ENCODE peak calls at places on chromosome X, in four cellular contexts. One of them, this sample, is unnamed.

GRCh38 chrX:74349387-74349786 is 45.4 kb downstream of the ZCCHC13 start:
- DNase-seq in body of pancreas: no peak
- DNase-seq in K562: no peak
- DNase-seq in IMR-90: peak; percentile 82
- DNase-seq in this sample: no peak

GRCh38 chrX:9379697-9380551 is 84.9 kb upstream of the TBL1X start:
- DNase-seq in IMR-90: peak; percentile 61
- DNase-seq in K562: no peak
- DNase-seq in body of pancreas: no peak
- DNase-seq in this sample: no peak

GRCh38 chrX:41616935-41617334 is 71.8 kb upstream of the GPR34 start:
- DNase-seq in IMR-90: no peak
- DNase-seq in body of pancreas: no peak
- DNase-seq in K562: peak; percentile 15
- DNase-seq in this sample: no peak

GRCh38 chrX:154307207-154307606 is 11.6 kb downstream of the TKTL1 start:
- DNase-seq in K562: no peak
- DNase-seq in body of pancreas: no peak
- DNase-seq in IMR-90: no peak
- DNase-seq in this sample: no peak

GRCh38 chrX:123779908-123780396 is 47.1 kb upstream of the THOC2 start:
- DNase-seq in IMR-90: no peak
- DNase-seq in K562: peak; percentile 34
- DNase-seq in body of pancreas: no peak
- DNase-seq in this sample: no peak

GRCh38 chrX:97109730-97110129 is 226.0 kb downstream of the RPA4 start:
- DNase-seq in IMR-90: no peak
- DNase-seq in body of pancreas: no peak
- DNase-seq in K562: no peak
- DNase-seq in this sample: no peak

GRCh38 chrX:152904151-152905080 is 6.5 kb downstream of the ZNF185 start:
- DNase-seq in K562: peak; percentile 62
- DNase-seq in body of pancreas: peak; percentile 70
- DNase-seq in IMR-90: peak; percentile 77
- DNase-seq in this sample: no peak

GRCh38 chrX:120291211-120291610 is 20.1 kb downstream of the TMEM255A start:
- DNase-seq in K562: no peak
- DNase-seq in IMR-90: no peak
- DNase-seq in body of pancreas: no peak
- DNase-seq in this sample: no peak

GRCh38 chrX:111041018-111041462 is 55.0 kb upstream of the PAK3 start:
- DNase-seq in IMR-90: peak; percentile 90
- DNase-seq in body of pancreas: peak; percentile 5
- DNase-seq in K562: no peak
- DNase-seq in this sample: no peak

GRCh38 chrX:136850441-136851175 is 29.9 kb downstream of the RBMX start:
- DNase-seq in body of pancreas: no peak
- DNase-seq in K562: no peak
- DNase-seq in IMR-90: no peak
- DNase-seq in this sample: no peak

GRCh38 chrX:10496345-10496965 is 123.9 kb downstream of the MID1 start:
- DNase-seq in body of pancreas: no peak
- DNase-seq in IMR-90: peak; percentile 91
- DNase-seq in K562: no peak
- DNase-seq in this sample: no peak

GRCh38 chrX:71871367-71871766 is 39.3 kb upstream of the NHSL2 start:
- DNase-seq in body of pancreas: no peak
- DNase-seq in K562: no peak
- DNase-seq in IMR-90: peak; percentile 31
- DNase-seq in this sample: no peak

GRCh38 chrX:109684136-109684535 is 48.9 kb downstream of the ACSL4 start:
- DNase-seq in IMR-90: peak; percentile 19
- DNase-seq in K562: no peak
- DNase-seq in body of pancreas: no peak
- DNase-seq in this sample: no peak

GRCh38 chrX:17986440-17986839 is 125.3 kb upstream of the RAI2 start:
- DNase-seq in body of pancreas: no peak
- DNase-seq in IMR-90: no peak
- DNase-seq in K562: no peak
- DNase-seq in this sample: no peak

GRCh38 chrX:40176256-40176978 is 78.7 kb upstream of the BCOR start:
- DNase-seq in IMR-90: no peak
- DNase-seq in K562: peak; percentile 73
- DNase-seq in body of pancreas: peak; percentile 75
- DNase-seq in this sample: no peak

GRCh38 chrX:40177942-40178715 is 80.4 kb upstream of the BCOR start:
- DNase-seq in IMR-90: no peak
- DNase-seq in body of pancreas: no peak
- DNase-seq in K562: no peak
- DNase-seq in this sample: peak; percentile 74

GRCh38 chrX:40175416-40176255 is 77.9 kb upstream of the BCOR start:
- DNase-seq in body of pancreas: peak; percentile 66
- DNase-seq in IMR-90: no peak
- DNase-seq in K562: peak; percentile 91
- DNase-seq in this sample: no peak

GRCh38 chrX:40177489-40177888 is 79.7 kb upstream of the BCOR start:
- DNase-seq in K562: no peak
- DNase-seq in IMR-90: no peak
- DNase-seq in body of pancreas: no peak
- DNase-seq in this sample: no peak

GRCh38 chrX:40176979-40177430 is 79.2 kb upstream of the BCOR start:
- DNase-seq in K562: no peak
- DNase-seq in IMR-90: no peak
- DNase-seq in body of pancreas: peak; percentile 50
- DNase-seq in this sample: no peak
- H3K4me3 ChIP-seq in K562: peak overlapping the region; percentile 48
- H3K4me3 ChIP-seq in IMR-90: no peak overlapping the region
- H3K4me3 ChIP-seq in body of pancreas: peak overlapping the region; percentile 44
- H3K4me3 ChIP-seq in this sample: peak overlapping the region; percentile 59

GRCh38 chrX:33285550-33285949 is 74.2 kb upstream of the DMD start:
- DNase-seq in IMR-90: no peak
- DNase-seq in K562: no peak
- DNase-seq in body of pancreas: no peak
- DNase-seq in this sample: no peak
- TF ChIP-seq POLR2A in IMR-90: no peak
- TF ChIP-seq POLR2A in K562: no peak
- TF ChIP-seq POLR2A in body of pancreas: no peak
- TF ChIP-seq POLR2A in this sample: no peak

GRCh38 chrX:13662537-13662841 is 9.5 kb downstream of the TCEANC start:
- DNase-seq in body of pancreas: no peak
- DNase-seq in IMR-90: peak; percentile 67
- DNase-seq in K562: no peak
- DNase-seq in this sample: no peak

GRCh38 chrX:13664026-13664425 is 11.1 kb downstream of the TCEANC start:
- DNase-seq in IMR-90: no peak
- DNase-seq in K562: no peak
- DNase-seq in body of pancreas: no peak
- DNase-seq in this sample: no peak

GRCh38 chrX:13661735-13662536 is 9.0 kb downstream of the TCEANC start:
- DNase-seq in body of pancreas: no peak
- DNase-seq in K562: no peak
- DNase-seq in IMR-90: no peak
- DNase-seq in this sample: no peak

GRCh38 chrX:13659057-13659456 is 6.1 kb downstream of the TCEANC start:
- DNase-seq in body of pancreas: no peak
- DNase-seq in K562: no peak
- DNase-seq in IMR-90: peak; percentile 76
- DNase-seq in this sample: no peak

DNA sequence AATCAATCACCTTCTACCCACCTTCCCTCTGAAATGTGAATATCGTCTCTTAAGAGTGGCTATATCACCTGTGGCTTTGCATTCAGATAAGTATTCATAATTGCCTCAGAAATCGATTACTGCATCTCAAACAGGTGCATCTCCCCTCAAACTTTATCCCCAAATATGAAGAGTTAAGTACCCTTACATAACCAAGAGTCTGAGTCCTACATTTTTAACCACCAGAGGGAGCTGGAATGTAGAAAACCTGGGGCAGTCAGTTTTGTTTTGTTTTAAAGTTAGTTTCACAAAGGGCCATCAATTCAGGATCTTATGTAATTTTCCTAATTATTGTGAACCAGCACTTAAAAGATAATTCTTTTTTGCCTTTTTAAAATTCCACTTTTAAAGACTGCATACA is 5.7 kb downstream of the TCEANC start:
- DNase-seq in IMR-90: peak; percentile 73
- DNase-seq in K562: peak; percentile 58
- DNase-seq in body of pancreas: no peak
- DNase-seq in this sample: no peak
- H3K27ac ChIP-seq in IMR-90: no peak overlapping the region
- H3K27ac ChIP-seq in K562: no peak overlapping the region
- H3K27ac ChIP-seq in body of pancreas: no peak overlapping the region
- H3K27ac ChIP-seq in this sample: peak overlapping the region; percentile 21

GRCh38 chrX:49276671-49277519 is 7.3 kb downstream of the PPP1R3F start:
- DNase-seq in K562: no peak
- DNase-seq in IMR-90: peak; percentile 41
- DNase-seq in body of pancreas: peak; percentile 62
- DNase-seq in this sample: no peak
- H3K4me3 ChIP-seq in K562: no peak overlapping the region
- H3K4me3 ChIP-seq in IMR-90: no peak overlapping the region
- H3K4me3 ChIP-seq in body of pancreas: no peak overlapping the region
- H3K4me3 ChIP-seq in this sample: no peak overlapping the region

DNA sequence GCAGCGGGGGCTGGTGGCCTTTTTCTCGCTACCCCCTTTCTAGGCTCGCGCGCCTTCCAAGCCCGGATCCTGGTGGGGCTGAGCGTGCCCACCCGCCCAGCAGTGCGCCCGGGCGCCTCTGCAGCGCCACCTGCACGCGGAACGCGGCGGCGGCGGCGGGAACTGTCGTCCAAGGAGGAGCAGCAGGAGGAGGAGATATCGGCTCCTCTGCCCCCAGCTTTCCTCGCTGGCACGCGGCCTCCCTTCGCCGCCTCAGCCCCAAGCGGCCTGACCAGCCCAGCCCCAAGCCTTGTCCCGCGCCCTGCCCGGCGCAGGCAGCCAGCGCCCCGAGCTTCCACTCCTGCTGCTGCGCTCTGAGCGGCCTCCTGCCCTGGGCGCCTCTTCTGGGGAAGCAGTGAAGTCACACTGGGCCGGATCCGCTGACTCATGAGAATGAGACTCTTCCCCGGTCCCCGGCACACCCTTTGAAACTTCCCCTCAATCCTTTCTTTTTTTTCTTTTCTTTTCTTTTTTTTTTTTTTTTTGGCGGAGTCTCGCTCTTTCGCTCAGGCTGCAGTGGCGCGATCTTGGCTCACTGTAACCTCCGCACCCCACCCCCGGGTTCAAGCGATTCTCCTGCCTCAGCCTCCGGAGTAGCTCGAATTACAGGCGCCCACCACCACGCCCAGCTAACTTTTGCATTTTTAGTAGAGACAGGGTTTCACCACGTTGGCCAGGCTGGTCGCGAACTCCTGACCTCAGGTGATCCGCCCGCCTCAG is 10.6 kb upstream of the ELF4 start:
- DNase-seq in body of pancreas: peak; percentile 64
- DNase-seq in K562: peak; percentile 82
- DNase-seq in IMR-90: peak; percentile 71
- DNase-seq in this sample: no peak
- TF ChIP-seq POLR2A in body of pancreas: no peak
- TF ChIP-seq POLR2A in K562: peak; percentile 74
- TF ChIP-seq POLR2A in IMR-90: no peak
- TF ChIP-seq POLR2A in this sample: no peak

GRCh38 chrX:107728342-107729099 is 47.1 kb downstream of the TSC22D3 start:
- DNase-seq in IMR-90: no peak
- DNase-seq in body of pancreas: no peak
- DNase-seq in K562: no peak
- DNase-seq in this sample: no peak

GRCh38 chrX:107724653-107725052 is 50.9 kb downstream of the TSC22D3 start:
- DNase-seq in K562: no peak
- DNase-seq in IMR-90: no peak
- DNase-seq in body of pancreas: no peak
- DNase-seq in this sample: no peak

GRCh38 chrX:107723501-107723900 is 52.1 kb downstream of the TSC22D3 start:
- DNase-seq in body of pancreas: no peak
- DNase-seq in IMR-90: no peak
- DNase-seq in K562: no peak
- DNase-seq in this sample: no peak

GRCh38 chrX:107726809-107727534 is 48.6 kb downstream of the TSC22D3 start:
- DNase-seq in body of pancreas: peak; percentile 41
- DNase-seq in K562: peak; percentile 67
- DNase-seq in IMR-90: no peak
- DNase-seq in this sample: no peak

GRCh38 chrX:107725761-107726555 is 49.6 kb downstream of the TSC22D3 start:
- DNase-seq in K562: peak; percentile 34
- DNase-seq in IMR-90: no peak
- DNase-seq in body of pancreas: no peak
- DNase-seq in this sample: no peak
- H3K27ac ChIP-seq in K562: no peak overlapping the region
- H3K27ac ChIP-seq in IMR-90: no peak overlapping the region
- H3K27ac ChIP-seq in body of pancreas: no peak overlapping the region
- H3K27ac ChIP-seq in this sample: peak overlapping the region; percentile 47